ENCODE peak calls at places on chromosomes 6 and 20, in nine cellular contexts. J is HepG2; E is mesendoderm; A is tibial artery; G is bronchial epithelial cell; L is astrocyte; D is BE2C; M is GM23248; W is CD8-positive, alpha-beta memory T cell. O is an unnamed sample. For H3K27me3, the result is how much of the 10 kb centered on the place peaks cover.

GRCh38 chr20:25256226-25256859 is 8.5 kb downstream of the PYGB start:
- DNase-seq in J (no peak), E (no peak), A (no peak), G (no peak), L (no peak), D (no peak), M (peak), W (no peak), O (no peak)

GRCh38 chr20:24027229-24027628 is 38.6 kb upstream of the GGTLC1 start:
- DNase-seq in J (no peak), E (no peak), A (peak), G (peak), L (no peak), D (no peak), M (peak), W (peak), O (peak)

GRCh38 chr6:30670760-30671527 is 1.9 kb downstream of the DHX16 start:
- DNase-seq in J (peak), E (peak), A (no peak), G (no peak), L (no peak), D (peak), M (peak), W (no peak), O (no peak)

GRCh38 chr6:44176130-44176934 is 17.7 kb downstream of the CAPN11 start:
- DNase-seq in J (no peak), E (no peak), A (no peak), G (no peak), L (no peak), D (no peak), M (no peak), W (no peak), O (no peak)

GRCh38 chr6:127515234-127515793 is 3.8 kb downstream of the MTCL3 start:
- DNase-seq in J (no peak), E (peak), A (no peak), G (no peak), L (peak), D (no peak), M (peak), W (peak), O (peak)

GRCh38 chr20:726160-726559 is 42.1 kb downstream of the SLC52A3 start:
- DNase-seq in J (no peak), E (no peak), A (no peak), G (no peak), L (no peak), D (no peak), M (no peak), W (no peak), O (no peak)

GRCh38 chr6:116015560-116015959 is 45.1 kb downstream of the FRK start:
- DNase-seq in J (no peak), E (no peak), A (no peak), G (no peak), L (no peak), D (no peak), M (no peak), W (no peak), O (no peak)

GRCh38 chr6:137697267-137697938 is 169.7 kb upstream of the TNFAIP3 start:
- DNase-seq in J (peak), E (peak), A (no peak), G (peak), L (peak), D (no peak), M (peak), W (no peak), O (peak)

GRCh38 chr6:10759312-10759839 is 11.8 kb downstream of the TMEM14B start:
- DNase-seq in J (peak), E (peak), A (no peak), G (peak), L (peak), D (no peak), M (peak), W (no peak), O (peak)

GRCh38 chr6:144179237-144179636 is 28.9 kb downstream of the STX11 start:
- DNase-seq in J (no peak), E (no peak), A (no peak), G (no peak), L (no peak), D (no peak), M (no peak), W (no peak), O (no peak)

GRCh38 chr6:79446006-79446405 is 91.2 kb downstream of the LCA5 start:
- DNase-seq in J (no peak), E (no peak), A (no peak), G (no peak), L (no peak), D (no peak), M (peak), W (no peak), O (no peak)

GRCh38 chr20:9503530-9504251 is 10.7 kb upstream of the LAMP5 start:
- DNase-seq in J (no peak), E (peak), A (no peak), G (peak), L (peak), D (peak), M (peak), W (no peak), O (peak)

GRCh38 chr6:118320652-118321051 is 227.4 kb upstream of the PLN start:
- DNase-seq in J (no peak), E (no peak), A (no peak), G (no peak), L (peak), D (no peak), M (peak), W (no peak), O (peak)

GRCh38 chr6:45436544-45437440 is 59.1 kb upstream of the SUPT3H start:
- DNase-seq in J (no peak), E (peak), A (no peak), G (peak), L (peak), D (no peak), M (peak), W (no peak), O (peak)

GRCh38 chr20:14919473-14920157 is 582.2 kb upstream of the FLRT3 start:
- DNase-seq in J (no peak), E (peak), A (no peak), G (peak), L (no peak), D (peak), M (peak), W (no peak), O (peak)

GRCh38 chr6:39791850-39792500 is at the start of gene DAAM2:
- DNase-seq in J (no peak), E (peak), A (peak), G (no peak), L (peak), D (no peak), M (peak), W (no peak), O (peak)

GRCh38 chr6:84764332-84765049 is at the start of gene TBX18:
- DNase-seq in J (peak), E (peak), A (peak), G (peak), L (peak), D (peak), M (peak), W (no peak), O (peak)

GRCh38 chr20:2631228-2631627 is 21.2 kb upstream of the NOP56 start:
- DNase-seq in J (no peak), E (peak), A (no peak), G (peak), L (no peak), D (no peak), M (peak), W (no peak), O (no peak)

GRCh38 chr6:105993769-105994521 is 92.2 kb upstream of the PRDM1 start:
- DNase-seq in J (no peak), E (peak), A (peak), G (no peak), L (no peak), D (no peak), M (peak), W (peak), O (peak)

GRCh38 chr6:78619016-78619415 is 248.3 kb upstream of the IRAK1BP1 start:
- DNase-seq in J (no peak), E (no peak), A (no peak), G (no peak), L (peak), D (no peak), M (no peak), W (no peak), O (peak)

GRCh38 chr6:116217069-116217468 is 36.8 kb downstream of the TSPYL4 start:
- DNase-seq in J (peak), E (peak), A (no peak), G (peak), L (peak), D (no peak), M (peak), W (no peak), O (peak)

GRCh38 chr6:10316327-10316726 is 98.5 kb downstream of the TFAP2A start:
- DNase-seq in J (no peak), E (no peak), A (no peak), G (peak), L (peak), D (no peak), M (peak), W (no peak), O (no peak)

GRCh38 chr6:21438986-21439352 is 154.6 kb upstream of the SOX4 start:
- DNase-seq in J (no peak), E (no peak), A (no peak), G (peak), L (peak), D (no peak), M (peak), W (no peak), O (peak)

GRCh38 chr20:61173966-61174725 is 77.9 kb upstream of the CDH4 start:
- DNase-seq in J (no peak), E (no peak), A (no peak), G (peak), L (peak), D (no peak), M (peak), W (no peak), O (no peak)

GRCh38 chr6:98639236-98639635 is 195.1 kb upstream of the POU3F2 start:
- DNase-seq in J (no peak), E (no peak), A (no peak), G (no peak), L (no peak), D (no peak), M (no peak), W (no peak), O (no peak)

GRCh38 chr6:107304421-107305025 is 154.8 kb downstream of the PDSS2 start:
- DNase-seq in J (no peak), E (no peak), A (no peak), G (peak), L (peak), D (no peak), M (no peak), W (no peak), O (no peak)

GRCh38 chr6:141326426-141326825 is 806.3 kb upstream of the GJE1 start:
- DNase-seq in J (peak), E (peak), A (peak), G (peak), L (peak), D (no peak), M (peak), W (no peak), O (peak)

GRCh38 chr20:39394461-39394860 is 432.3 kb downstream of the DHX35 start:
- DNase-seq in J (no peak), E (peak), A (no peak), G (no peak), L (no peak), D (no peak), M (no peak), W (no peak), O (no peak)

GRCh38 chr6:119079288-119079809 is 885 bp upstream of the FAM184A start:
- DNase-seq in J (no peak), E (no peak), A (peak), G (peak), L (peak), D (no peak), M (peak), W (no peak), O (no peak)

GRCh38 chr6:157216570-157216969 is 106.7 kb downstream of the TMEM242 start:
- DNase-seq in J (no peak), E (no peak), A (no peak), G (no peak), L (no peak), D (no peak), M (no peak), W (no peak), O (no peak)

GRCh38 chr6:127868338-127868737 is 32.5 kb downstream of the THEMIS start:
- DNase-seq in J (no peak), E (no peak), A (no peak), G (peak), L (no peak), D (no peak), M (no peak), W (no peak), O (no peak)

GRCh38 chr6:2982464-2983121 is 11.2 kb upstream of the SERPINB6 start:
- DNase-seq in J (no peak), E (no peak), A (no peak), G (no peak), L (no peak), D (no peak), M (no peak), W (no peak), O (no peak)

GRCh38 chr6:127069659-127070279 is 48.7 kb upstream of the RSPO3 start:
- DNase-seq in J (peak), E (peak), A (no peak), G (peak), L (peak), D (no peak), M (peak), W (no peak), O (peak)

GRCh38 chr20:63009044-63009961 is 2.5 kb upstream of the BHLHE23 start:
- DNase-seq in J (peak), E (peak), A (peak), G (peak), L (no peak), D (peak), M (peak), W (peak), O (peak)
- H3K27me3 ChIP-seq in J (under half), E (under half), A (under half), G (under half), L (half or more), D (half or more), M (half or more), W (under half), O (half or more)

GRCh38 chr20:62489940-62490263 is 14.1 kb upstream of the GATA5 start:
- DNase-seq in J (no peak), E (no peak), A (no peak), G (no peak), L (no peak), D (no peak), M (no peak), W (no peak), O (no peak)
- H3K27me3 ChIP-seq in J (under half), E (under half), A (under half), G (under half), L (under half), D (under half), M (under half), W (under half), O (under half)

GRCh38 chr6:136470044-136470443 is 80.2 kb downstream of the MAP7 start:
- DNase-seq in J (no peak), E (no peak), A (no peak), G (peak), L (no peak), D (no peak), M (no peak), W (no peak), O (no peak)
- H3K27me3 ChIP-seq in J (under half), E (under half), A (under half), G (under half), L (under half), D (under half), M (under half), W (under half), O (under half)

GRCh38 chr6:43173496-43174262 is 2.6 kb downstream of the SRF start:
- DNase-seq in J (no peak), E (no peak), A (no peak), G (peak), L (no peak), D (no peak), M (no peak), W (no peak), O (peak)

GRCh38 chr6:43178150-43178549 is 3.8 kb upstream of the CUL9 start:
- DNase-seq in J (no peak), E (no peak), A (no peak), G (no peak), L (no peak), D (no peak), M (no peak), W (no peak), O (no peak)

GRCh38 chr6:43176423-43176786 is 5.3 kb downstream of the SRF start:
- DNase-seq in J (no peak), E (no peak), A (no peak), G (no peak), L (no peak), D (no peak), M (no peak), W (no peak), O (no peak)

GRCh38 chr6:43174263-43175112 is 3.4 kb downstream of the SRF start:
- DNase-seq in J (peak), E (peak), A (peak), G (peak), L (peak), D (peak), M (peak), W (peak), O (peak)

DNA sequence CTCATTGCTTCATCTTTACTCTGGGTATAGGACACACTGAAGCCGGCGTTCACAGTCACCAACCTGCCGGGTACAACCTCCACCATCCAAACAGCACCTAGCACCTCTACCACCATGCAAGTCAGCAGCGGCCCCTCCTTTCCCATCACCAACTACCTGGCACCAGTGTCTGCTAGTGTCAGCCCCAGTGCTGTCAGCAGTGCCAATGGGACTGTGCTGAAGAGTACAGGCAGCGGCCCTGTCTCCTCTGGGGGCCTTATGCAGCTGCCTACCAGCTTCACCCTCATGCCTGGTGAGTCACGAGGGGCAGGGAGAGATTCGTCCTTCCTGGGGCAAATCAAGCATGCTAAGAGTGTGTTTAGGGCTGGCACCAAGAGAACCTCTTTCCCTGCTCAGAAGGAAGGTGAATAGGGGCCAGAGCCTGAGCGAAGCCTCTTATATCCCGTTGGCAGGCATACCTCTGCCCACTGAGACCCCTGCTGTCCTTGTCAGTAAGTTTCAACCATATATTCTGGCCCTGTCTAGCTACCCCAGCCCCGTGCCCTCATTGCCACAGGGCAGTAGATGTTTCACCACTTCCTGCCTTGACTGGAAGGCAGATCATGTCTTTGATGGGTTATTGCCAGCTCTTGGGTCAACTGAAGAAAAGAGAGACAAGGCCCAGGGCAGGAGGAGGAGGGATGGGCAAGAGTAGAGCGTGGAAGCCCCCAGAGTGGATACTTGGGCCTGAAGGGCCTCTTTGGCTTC is 4.8 kb downstream of the SRF start:
- DNase-seq in J (no peak), E (no peak), A (no peak), G (no peak), L (no peak), D (no peak), M (no peak), W (no peak), O (no peak)
- H3K27me3 ChIP-seq in J (under half), E (under half), A (under half), G (under half), L (under half), D (under half), M (under half), W (under half), O (under half)

DNA sequence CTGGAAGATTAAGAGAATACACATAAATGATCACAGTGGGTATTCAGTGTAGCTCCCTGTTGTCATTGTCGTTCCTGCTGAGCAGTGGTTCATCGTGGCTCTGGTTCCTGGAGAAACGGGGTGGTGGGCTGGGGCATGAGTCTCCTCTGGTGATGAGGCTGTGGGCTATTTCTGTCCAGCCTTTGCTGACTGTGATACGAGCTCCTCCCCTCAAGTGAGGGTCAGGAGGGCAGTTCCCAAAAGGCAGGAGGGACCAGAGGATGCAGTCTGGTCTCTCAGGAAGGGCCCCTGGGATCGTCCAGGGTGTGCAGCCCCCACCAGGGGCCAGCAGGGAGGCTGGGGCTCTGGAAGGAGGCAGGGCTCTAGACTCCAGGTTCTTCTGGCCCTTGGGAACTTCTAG is 31.1 kb upstream of the DLGAP4 start:
- DNase-seq in J (no peak), E (no peak), A (no peak), G (no peak), L (no peak), D (no peak), M (no peak), W (no peak), O (no peak)
- H3K27me3 ChIP-seq in J (under half), E (under half), A (under half), G (under half), L (under half), D (under half), M (half or more), W (under half), O (under half)

GRCh38 chr6:102327697-102328227 is 934.3 kb downstream of the GRIK2 start:
- DNase-seq in J (no peak), E (peak), A (no peak), G (peak), L (no peak), D (no peak), M (no peak), W (no peak), O (no peak)
- H3K27me3 ChIP-seq in J (under half), E (under half), A (under half), G (under half), L (under half), D (under half), M (under half), W (under half), O (under half)

O was measured in cardiac muscle cell.